ENCODE peak calls at places on chromosomes 1 and 21, in nine cellular contexts. One of them, this sample, is unnamed.

GRCh38 chr1:221437924-221438323 is 304.0 kb downstream of the DUSP10 start:
- DNase-seq in right cardiac atrium: no peak
- DNase-seq in stimulated activated CD8-positive, alpha-beta memory T cell treated with anti-CD3 and anti-CD28 coated beads, Interleukin-4, amount 100 ng/mL, for 4 hours: no peak
- DNase-seq in left colon: no peak
- DNase-seq in endothelial cell of umbilical vein: no peak
- DNase-seq in A549: no peak
- DNase-seq in colonic mucosa: no peak
- DNase-seq in H7: no peak
- DNase-seq in stimulated activated CD4-positive, alpha-beta T cell treated with anti-CD3 and anti-CD28 coated beads, Interleukin-12 subunit alpha, Interleukin-12 subunit beta, amount 100 ng/mL, for 48 hours: no peak
- DNase-seq in this sample: no peak

GRCh38 chr21:42556960-42557359 is 43.3 kb downstream of the SLC37A1 start:
- DNase-seq in right cardiac atrium: no peak
- DNase-seq in stimulated activated CD8-positive, alpha-beta memory T cell treated with anti-CD3 and anti-CD28 coated beads, Interleukin-4, amount 100 ng/mL, for 4 hours: no peak
- DNase-seq in left colon: peak
- DNase-seq in endothelial cell of umbilical vein: no peak
- DNase-seq in A549: no peak
- DNase-seq in colonic mucosa: no peak
- DNase-seq in H7: no peak
- DNase-seq in stimulated activated CD4-positive, alpha-beta T cell treated with anti-CD3 and anti-CD28 coated beads, Interleukin-12 subunit alpha, Interleukin-12 subunit beta, amount 100 ng/mL, for 48 hours: no peak
- DNase-seq in this sample: no peak

GRCh38 chr1:116472431-116472961 is 98.3 kb downstream of the CD58 start:
- DNase-seq in right cardiac atrium: no peak
- DNase-seq in stimulated activated CD8-positive, alpha-beta memory T cell treated with anti-CD3 and anti-CD28 coated beads, Interleukin-4, amount 100 ng/mL, for 4 hours: no peak
- DNase-seq in left colon: peak
- DNase-seq in endothelial cell of umbilical vein: peak
- DNase-seq in A549: no peak
- DNase-seq in colonic mucosa: peak
- DNase-seq in H7: no peak
- DNase-seq in stimulated activated CD4-positive, alpha-beta T cell treated with anti-CD3 and anti-CD28 coated beads, Interleukin-12 subunit alpha, Interleukin-12 subunit beta, amount 100 ng/mL, for 48 hours: no peak
- DNase-seq in this sample: no peak

GRCh38 chr1:116115476-116115875 is 4.3 kb downstream of the MAB21L3 start:
- DNase-seq in right cardiac atrium: no peak
- DNase-seq in stimulated activated CD8-positive, alpha-beta memory T cell treated with anti-CD3 and anti-CD28 coated beads, Interleukin-4, amount 100 ng/mL, for 4 hours: no peak
- DNase-seq in left colon: no peak
- DNase-seq in endothelial cell of umbilical vein: no peak
- DNase-seq in A549: peak
- DNase-seq in colonic mucosa: no peak
- DNase-seq in H7: no peak
- DNase-seq in stimulated activated CD4-positive, alpha-beta T cell treated with anti-CD3 and anti-CD28 coated beads, Interleukin-12 subunit alpha, Interleukin-12 subunit beta, amount 100 ng/mL, for 48 hours: no peak
- DNase-seq in this sample: no peak

GRCh38 chr1:238916828-238917227 is 469.5 kb upstream of the CHRM3 start:
- DNase-seq in right cardiac atrium: no peak
- DNase-seq in stimulated activated CD8-positive, alpha-beta memory T cell treated with anti-CD3 and anti-CD28 coated beads, Interleukin-4, amount 100 ng/mL, for 4 hours: no peak
- DNase-seq in left colon: no peak
- DNase-seq in endothelial cell of umbilical vein: no peak
- DNase-seq in A549: no peak
- DNase-seq in colonic mucosa: no peak
- DNase-seq in H7: no peak
- DNase-seq in stimulated activated CD4-positive, alpha-beta T cell treated with anti-CD3 and anti-CD28 coated beads, Interleukin-12 subunit alpha, Interleukin-12 subunit beta, amount 100 ng/mL, for 48 hours: no peak
- DNase-seq in this sample: no peak

GRCh38 chr21:38773108-38774061 is 32.3 kb upstream of the ETS2 start:
- DNase-seq in right cardiac atrium: peak
- DNase-seq in stimulated activated CD8-positive, alpha-beta memory T cell treated with anti-CD3 and anti-CD28 coated beads, Interleukin-4, amount 100 ng/mL, for 4 hours: no peak
- DNase-seq in left colon: no peak
- DNase-seq in endothelial cell of umbilical vein: peak
- DNase-seq in A549: peak
- DNase-seq in colonic mucosa: no peak
- DNase-seq in H7: no peak
- DNase-seq in stimulated activated CD4-positive, alpha-beta T cell treated with anti-CD3 and anti-CD28 coated beads, Interleukin-12 subunit alpha, Interleukin-12 subunit beta, amount 100 ng/mL, for 48 hours: no peak
- DNase-seq in this sample: no peak

GRCh38 chr1:1225238-1225845 is 6.5 kb downstream of the SDF4 start:
- DNase-seq in right cardiac atrium: no peak
- DNase-seq in stimulated activated CD8-positive, alpha-beta memory T cell treated with anti-CD3 and anti-CD28 coated beads, Interleukin-4, amount 100 ng/mL, for 4 hours: no peak
- DNase-seq in left colon: no peak
- DNase-seq in endothelial cell of umbilical vein: no peak
- DNase-seq in A549: no peak
- DNase-seq in colonic mucosa: no peak
- DNase-seq in H7: no peak
- DNase-seq in stimulated activated CD4-positive, alpha-beta T cell treated with anti-CD3 and anti-CD28 coated beads, Interleukin-12 subunit alpha, Interleukin-12 subunit beta, amount 100 ng/mL, for 48 hours: no peak
- DNase-seq in this sample: no peak

GRCh38 chr1:236808564-236809130 is 13.6 kb downstream of the MTR start:
- DNase-seq in right cardiac atrium: no peak
- DNase-seq in stimulated activated CD8-positive, alpha-beta memory T cell treated with anti-CD3 and anti-CD28 coated beads, Interleukin-4, amount 100 ng/mL, for 4 hours: no peak
- DNase-seq in left colon: no peak
- DNase-seq in endothelial cell of umbilical vein: peak
- DNase-seq in A549: no peak
- DNase-seq in colonic mucosa: peak
- DNase-seq in H7: no peak
- DNase-seq in stimulated activated CD4-positive, alpha-beta T cell treated with anti-CD3 and anti-CD28 coated beads, Interleukin-12 subunit alpha, Interleukin-12 subunit beta, amount 100 ng/mL, for 48 hours: no peak
- DNase-seq in this sample: no peak

GRCh38 chr1:6001992-6002576 is 9.9 kb upstream of the NPHP4 start:
- DNase-seq in right cardiac atrium: no peak
- DNase-seq in stimulated activated CD8-positive, alpha-beta memory T cell treated with anti-CD3 and anti-CD28 coated beads, Interleukin-4, amount 100 ng/mL, for 4 hours: no peak
- DNase-seq in left colon: peak
- DNase-seq in endothelial cell of umbilical vein: no peak
- DNase-seq in A549: no peak
- DNase-seq in colonic mucosa: no peak
- DNase-seq in H7: peak
- DNase-seq in stimulated activated CD4-positive, alpha-beta T cell treated with anti-CD3 and anti-CD28 coated beads, Interleukin-12 subunit alpha, Interleukin-12 subunit beta, amount 100 ng/mL, for 48 hours: no peak
- DNase-seq in this sample: no peak

GRCh38 chr1:47655521-47656300 is 217.9 kb downstream of the FOXD2 start:
- DNase-seq in right cardiac atrium: no peak
- DNase-seq in stimulated activated CD8-positive, alpha-beta memory T cell treated with anti-CD3 and anti-CD28 coated beads, Interleukin-4, amount 100 ng/mL, for 4 hours: no peak
- DNase-seq in left colon: no peak
- DNase-seq in endothelial cell of umbilical vein: no peak
- DNase-seq in A549: no peak
- DNase-seq in colonic mucosa: no peak
- DNase-seq in H7: no peak
- DNase-seq in stimulated activated CD4-positive, alpha-beta T cell treated with anti-CD3 and anti-CD28 coated beads, Interleukin-12 subunit alpha, Interleukin-12 subunit beta, amount 100 ng/mL, for 48 hours: no peak
- DNase-seq in this sample: no peak

GRCh38 chr21:34996304-34997081 is 52.6 kb downstream of the RUNX1 start:
- DNase-seq in right cardiac atrium: peak
- DNase-seq in stimulated activated CD8-positive, alpha-beta memory T cell treated with anti-CD3 and anti-CD28 coated beads, Interleukin-4, amount 100 ng/mL, for 4 hours: no peak
- DNase-seq in left colon: no peak
- DNase-seq in endothelial cell of umbilical vein: no peak
- DNase-seq in A549: no peak
- DNase-seq in colonic mucosa: no peak
- DNase-seq in H7: peak
- DNase-seq in stimulated activated CD4-positive, alpha-beta T cell treated with anti-CD3 and anti-CD28 coated beads, Interleukin-12 subunit alpha, Interleukin-12 subunit beta, amount 100 ng/mL, for 48 hours: no peak
- DNase-seq in this sample: no peak